ENCODE peak calls at places on chromosomes 7 and 10, in ten cellular contexts. U is SK-N-SH, C is WERI-Rb-1, P is heart left ventricle, K is left ventricle myocardium inferior, A is epithelial cell of esophagus, M is gastrocnemius medialis, W is psoas muscle, B is GM12878, S is AG10803. X is an unnamed sample.

GRCh38 chr10:93189959-93190358 is 116.3 kb downstream of the CYP26A1 start:
- DNase-seq in P (no peak), K (no peak), A (no peak), W (no peak), C (no peak), U (no peak), M (no peak), B (no peak), S (no peak), X (no peak)

GRCh38 chr7:83695126-83695960 is 46.4 kb upstream of the SEMA3E start:
- DNase-seq in S (no peak), P (no peak), M (no peak), K (no peak), C (no peak), A (no peak), W (no peak), U (no peak), B (no peak), X (no peak)

GRCh38 chr7:98995111-98995510 is 116.8 kb downstream of the TRRAP start:
- DNase-seq in P (peak), C (no peak), K (no peak), W (no peak), U (no peak), A (no peak), B (no peak), S (no peak), M (no peak), X (no peak)

GRCh38 chr10:112115781-112116385 is 67.7 kb downstream of the GPAM start:
- DNase-seq in A (peak), K (no peak), C (peak), W (no peak), B (no peak), U (peak), M (no peak), P (no peak), S (peak), X (peak)

GRCh38 chr10:35271086-35271834 is 65.0 kb upstream of the CCNY start:
- DNase-seq in K (no peak), B (no peak), M (no peak), U (no peak), W (no peak), S (no peak), C (no peak), A (no peak), P (no peak), X (no peak)

GRCh38 chr10:131313377-131313776 is 1.9 kb upstream of the TCERG1L start:
- DNase-seq in C (no peak), A (no peak), P (no peak), U (no peak), B (no peak), M (no peak), K (no peak), S (no peak), W (no peak), X (no peak)

GRCh38 chr7:73555411-73555982 is 2.0 kb downstream of the BCL7B start:
- DNase-seq in U (no peak), W (no peak), C (no peak), K (no peak), P (no peak), A (no peak), S (peak), B (no peak), M (no peak), X (no peak)

GRCh38 chr7:117072620-117073118 is 119.4 kb downstream of the ST7 start:
- DNase-seq in K (peak), P (peak), S (peak), U (peak), B (no peak), M (no peak), C (no peak), A (peak), W (peak), X (peak)

GRCh38 chr7:93047514-93048099 is 70.2 kb downstream of the SAMD9 start:
- DNase-seq in K (no peak), W (no peak), B (peak), A (no peak), S (no peak), U (no peak), C (no peak), P (no peak), M (no peak), X (no peak)

GRCh38 chr7:151452141-151452571 is 12.2 kb upstream of the CRYGN start:
- DNase-seq in M (no peak), W (no peak), P (no peak), K (no peak), B (no peak), U (peak), S (no peak), A (no peak), C (no peak), X (no peak)

GRCh38 chr7:12069757-12070156 is 141.3 kb upstream of the TMEM106B start:
- DNase-seq in W (no peak), K (no peak), U (no peak), C (no peak), S (no peak), M (no peak), P (no peak), A (no peak), B (no peak), X (no peak)

GRCh38 chr7:136308230-136308629 is 331.1 kb upstream of the MTPN start:
- DNase-seq in S (no peak), P (no peak), B (no peak), U (no peak), A (no peak), M (no peak), W (no peak), K (no peak), C (no peak), X (no peak)

GRCh38 chr7:104032486-104032885 is 43.0 kb upstream of the RELN start:
- DNase-seq in K (no peak), M (no peak), U (no peak), C (no peak), S (no peak), W (no peak), B (no peak), A (no peak), P (no peak), X (no peak)

GRCh38 chr10:62095341-62096071 is 173.1 kb downstream of the RTKN2 start:
- DNase-seq in K (no peak), W (no peak), S (peak), B (no peak), M (no peak), P (no peak), C (no peak), U (no peak), A (peak), X (peak)

GRCh38 chr7:127189885-127190284 is 62.9 kb downstream of the GRM8 start:
- DNase-seq in S (no peak), C (no peak), P (peak), U (peak), M (no peak), K (no peak), B (no peak), A (no peak), W (no peak), X (no peak)

GRCh38 chr7:127186686-127187085 is 66.1 kb downstream of the GRM8 start:
- DNase-seq in B (no peak), M (no peak), W (no peak), U (no peak), K (no peak), A (no peak), P (no peak), S (no peak), C (no peak), X (no peak)

GRCh38 chr7:127189074-127189473 is 63.7 kb downstream of the GRM8 start:
- DNase-seq in U (no peak), P (no peak), M (no peak), S (no peak), A (peak), K (no peak), W (no peak), C (no peak), B (no peak), X (no peak)

GRCh38 chr7:127187740-127188139 is 65.0 kb downstream of the GRM8 start:
- DNase-seq in S (no peak), P (no peak), W (no peak), C (no peak), K (no peak), M (no peak), U (no peak), A (no peak), B (no peak), X (no peak)
- H3K4me3 ChIP-seq in S (no peak), P (no peak), W (no peak), C (no peak), K (no peak), M (no peak), U (no peak), A (no peak), B (no peak), X (no peak)

GRCh38 chr10:8262317-8262716 is 207.8 kb downstream of the GATA3 start:
- DNase-seq in S (no peak), B (no peak), K (no peak), U (no peak), C (no peak), M (no peak), A (no peak), P (no peak), W (no peak), X (no peak)
- H3K4me3 ChIP-seq in S (no peak), B (no peak), K (no peak), U (no peak), C (no peak), M (no peak), A (no peak), P (no peak), W (no peak), X (no peak)

DNA sequence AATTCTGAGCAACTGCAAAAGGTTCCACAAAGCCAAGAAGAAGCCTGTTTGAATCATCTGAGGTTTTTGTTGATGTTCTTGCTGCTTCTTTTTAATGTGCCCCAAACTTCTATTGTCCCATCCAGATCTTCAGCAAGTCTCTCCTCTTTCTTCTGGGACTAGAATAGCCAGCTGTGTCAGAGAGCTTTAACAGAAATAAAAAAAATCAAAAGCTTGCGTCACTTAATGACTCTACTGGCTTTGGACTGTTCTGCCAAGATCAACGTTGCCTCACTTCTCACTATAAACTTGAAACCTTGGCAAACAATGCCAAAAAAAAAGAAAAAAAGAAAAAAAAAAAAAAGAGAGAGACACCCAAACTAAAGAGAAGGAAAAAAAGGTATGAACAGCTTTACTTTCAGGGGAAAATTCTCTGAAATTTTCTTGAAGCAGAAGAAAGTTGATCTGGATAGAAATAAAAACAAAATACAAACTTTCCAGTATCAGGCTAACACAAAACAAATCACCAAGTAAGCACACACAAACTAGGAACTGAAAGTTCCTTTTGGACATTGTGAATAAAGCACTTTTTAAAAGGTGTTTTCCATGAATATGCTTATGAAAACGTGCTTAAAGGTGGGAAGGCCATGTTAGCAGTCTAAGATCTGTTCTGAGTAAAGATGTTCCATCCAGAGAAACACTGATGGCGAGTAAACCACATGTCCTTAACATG is 14.8 kb downstream of the USP54 start:
- DNase-seq in W (no peak), A (peak), S (peak), K (no peak), U (no peak), P (peak), C (no peak), B (peak), M (peak), X (peak)
- H3K4me3 ChIP-seq in W (peak), A (peak), S (no peak), K (peak), U (no peak), P (no peak), C (no peak), B (no peak), M (peak), X (peak)

DNA sequence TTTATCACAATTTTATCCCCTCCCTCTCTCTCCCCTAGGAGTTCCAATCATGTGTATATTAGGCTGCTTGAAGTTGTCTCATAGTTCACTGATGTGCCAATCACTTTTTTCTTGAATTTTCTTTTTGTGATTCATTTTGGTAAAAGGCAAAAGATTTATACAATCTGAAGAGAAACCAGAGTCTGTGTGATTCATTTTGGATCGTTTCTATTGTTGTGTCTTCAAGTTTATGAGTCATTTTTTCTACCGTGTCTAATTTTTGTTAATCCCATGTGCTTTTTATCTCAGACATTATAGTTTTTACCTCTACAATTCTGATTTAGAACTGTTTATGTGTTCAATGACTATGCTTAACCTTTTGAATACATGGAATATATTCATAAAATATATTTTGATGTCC is 483.9 kb upstream of the AUTS2 start:
- DNase-seq in U (no peak), W (no peak), B (no peak), P (no peak), K (no peak), M (no peak), A (peak), C (no peak), S (peak), X (no peak)
- H3K4me3 ChIP-seq in U (no peak), W (no peak), B (no peak), P (no peak), K (no peak), M (no peak), A (no peak), C (no peak), S (no peak), X (no peak)

DNA sequence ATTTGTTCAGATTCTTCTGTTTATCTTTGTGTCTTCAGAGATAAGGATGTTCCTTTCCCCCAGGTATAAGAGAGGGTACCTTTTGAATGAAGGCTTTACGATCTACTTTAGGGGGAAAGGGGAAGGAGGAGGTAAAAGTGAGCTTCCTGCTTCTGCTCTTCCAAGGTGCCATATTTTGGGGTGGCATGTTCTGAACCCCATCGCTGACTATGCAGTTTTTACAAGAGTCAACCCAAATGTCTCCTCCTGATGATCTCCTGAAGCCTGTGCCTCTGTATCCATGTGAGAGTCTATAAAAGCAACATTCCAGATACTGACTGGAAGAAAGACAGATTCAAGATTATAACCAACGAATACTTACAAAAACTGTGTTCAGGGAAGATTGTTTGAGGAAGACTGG is 102.5 kb downstream of the ZNF277 start:
- DNase-seq in A (no peak), U (no peak), M (no peak), C (no peak), W (no peak), P (no peak), B (no peak), S (no peak), K (no peak), X (no peak)
- H3K4me3 ChIP-seq in A (no peak), U (no peak), M (no peak), C (no peak), W (no peak), P (no peak), B (no peak), S (no peak), K (no peak), X (no peak)

DNA sequence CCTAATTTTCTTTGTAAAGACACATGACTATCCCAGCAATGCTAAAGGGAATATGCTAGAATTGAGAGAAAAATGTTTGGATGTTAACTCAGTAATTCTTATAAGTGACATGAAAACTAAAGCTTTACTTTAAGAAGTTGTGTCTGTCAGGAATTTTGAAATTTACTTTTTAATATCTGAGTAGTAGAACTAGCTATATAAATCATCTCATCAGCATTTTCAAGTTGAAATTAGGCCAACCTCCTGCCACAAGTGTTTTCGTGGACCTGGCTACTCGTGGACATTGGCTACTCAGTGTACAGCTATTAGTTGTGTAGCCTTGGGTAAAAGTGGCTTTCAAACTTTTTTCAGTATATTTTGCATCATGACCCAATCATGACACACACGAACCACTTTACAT is 70.5 kb downstream of the ADD3 start:
- DNase-seq in M (no peak), S (no peak), W (no peak), A (no peak), K (no peak), B (no peak), C (no peak), P (no peak), U (no peak), X (peak)
- H3K4me3 ChIP-seq in M (no peak), S (no peak), W (peak), A (no peak), K (peak), B (peak), C (no peak), P (peak), U (no peak), X (peak)